ENCODE peak calls at places on chromosomes 1 and 21, in five cellular contexts. O is neural progenitor cell, E is PC-3, P is hepatocyte, G is MM.1S. Q is an unnamed sample.

GRCh38 chr1:71641903-71642302 is 561.1 kb upstream of the ZRANB2 start:
- DNase-seq in P (no peak), O (no peak), G (no peak), E (no peak), Q (no peak)

GRCh38 chr1:145859491-145860159 is 744 bp upstream of the PIAS3 start:
- DNase-seq in G (peak), E (peak), O (peak), P (peak), Q (peak)

GRCh38 chr1:210251680-210252490 is 19.3 kb downstream of the SERTAD4 start:
- DNase-seq in E (no peak), P (no peak), O (peak), G (no peak), Q (peak)

GRCh38 chr1:39048745-39049370 is 22.7 kb downstream of the NDUFS5 start:
- DNase-seq in E (no peak), G (no peak), O (no peak), P (no peak), Q (no peak)

GRCh38 chr1:243926803-243927245 is 76.8 kb upstream of the AKT3 start:
- DNase-seq in E (peak), O (peak), P (no peak), G (no peak), Q (peak)

GRCh38 chr1:147665521-147665920 is 4.8 kb downstream of the ACP6 start:
- DNase-seq in P (no peak), O (peak), E (peak), G (no peak), Q (peak)

GRCh38 chr1:212315907-212316306 is 30.7 kb downstream of the PPP2R5A start:
- DNase-seq in E (peak), P (no peak), G (peak), O (peak), Q (peak)

GRCh38 chr1:121558514-121558913 is 373.7 kb downstream of the SRGAP2C start:
- DNase-seq in G (no peak), O (peak), E (peak), P (no peak), Q (peak)

GRCh38 chr1:8431028-8431427 is 113.1 kb downstream of the SLC45A1 start:
- DNase-seq in O (no peak), E (no peak), G (no peak), P (no peak), Q (peak)

DNA sequence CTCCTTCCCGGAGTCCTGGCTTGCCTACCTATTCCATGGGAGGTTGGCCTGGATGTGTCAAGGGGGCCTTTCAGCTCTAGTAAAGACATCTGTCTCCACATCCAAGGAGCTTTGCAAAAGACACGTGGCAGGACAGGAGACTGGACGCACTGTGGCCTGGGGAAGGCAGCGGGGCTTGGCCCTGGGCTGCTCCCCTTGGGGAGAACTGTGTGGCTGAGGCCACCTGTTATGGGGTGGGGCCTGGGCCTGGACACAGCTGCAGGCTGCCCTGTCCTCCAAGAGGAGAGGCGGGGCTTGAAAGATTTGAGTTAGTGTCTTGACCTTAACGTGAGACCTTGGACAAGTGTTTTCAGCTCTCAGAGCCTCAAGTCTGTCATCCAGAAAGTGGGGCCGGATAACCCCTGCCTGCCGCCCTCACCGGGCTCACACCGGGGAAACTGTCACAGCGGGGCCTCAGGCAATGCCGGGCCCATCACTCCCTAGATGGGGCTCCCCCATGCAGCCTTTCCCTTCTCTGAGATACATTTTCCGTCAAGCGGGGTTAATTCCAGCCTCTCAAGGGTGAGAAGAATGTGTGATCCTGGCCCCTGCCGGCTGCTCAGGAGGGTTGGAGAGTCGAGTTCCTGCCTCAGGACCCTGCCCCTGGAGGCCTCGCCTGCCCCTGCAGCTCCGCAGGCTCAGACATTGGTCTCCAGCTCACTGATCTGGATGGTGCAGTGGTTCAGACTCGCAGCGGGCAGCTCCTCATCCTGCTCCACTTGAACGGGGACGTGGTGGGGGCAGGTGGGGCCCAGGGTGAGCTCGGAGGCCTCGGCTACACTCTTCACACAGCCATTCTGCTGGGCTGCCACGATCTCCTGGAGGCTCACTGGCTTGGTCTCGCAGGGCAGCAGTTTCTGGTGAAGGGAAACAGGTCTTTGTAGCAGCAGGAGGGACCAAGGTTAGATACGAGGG is 25.6 kb downstream of the PODN start:
- DNase-seq in O (peak), E (no peak), P (no peak), G (no peak), Q (peak)
- TF ChIP-seq EZH2phosphoT487 in O (no peak), E (no peak), P (no peak), G (no peak), Q (no peak)

GRCh38 chr1:56644064-56644940 is 812 bp upstream of the PRKAA2 start:
- DNase-seq in G (no peak), P (peak), E (peak), O (peak), Q (no peak)
- TF ChIP-seq EZH2 in G (no peak), P (no peak), E (no peak), O (no peak), Q (no peak)

GRCh38 chr21:25243809-25244208 is 363.5 kb downstream of the MRPL39 start:
- DNase-seq in P (no peak), O (no peak), G (no peak), E (no peak), Q (no peak)
- TF ChIP-seq EZH2phosphoT487 in P (no peak), O (no peak), G (no peak), E (no peak), Q (no peak)

DNA sequence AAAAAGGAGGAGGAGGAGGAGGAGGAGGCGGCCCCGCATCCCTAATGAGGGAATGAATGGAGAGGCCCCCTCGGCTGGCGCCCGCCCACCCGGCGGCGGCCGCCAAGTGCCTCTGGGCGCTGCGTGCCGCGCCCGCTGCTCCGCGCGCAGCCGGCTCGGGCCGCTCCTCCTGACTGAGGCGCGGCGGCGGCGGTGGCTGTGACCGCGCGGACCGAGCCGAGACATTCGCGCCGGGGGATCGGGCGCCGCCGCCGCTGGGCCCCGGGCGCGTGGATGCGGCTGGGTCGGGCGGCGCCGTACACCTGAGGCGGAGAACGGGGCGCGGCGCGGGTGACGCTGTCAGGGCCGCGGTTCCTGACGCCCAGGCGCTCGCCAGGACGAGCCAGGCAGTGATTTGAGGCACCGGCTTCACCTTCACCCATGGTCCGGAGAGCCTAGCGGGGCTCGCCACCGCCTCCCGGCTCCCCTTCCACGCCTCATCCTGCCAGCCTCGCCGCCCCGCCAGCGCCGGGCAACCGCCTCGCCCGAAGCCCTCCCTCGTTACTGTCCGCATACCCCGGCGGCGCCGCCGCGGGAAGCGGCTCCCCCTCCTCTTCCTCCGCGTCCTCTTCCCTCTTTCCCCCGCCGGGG is at the start of gene MARK1:
- DNase-seq in G (peak), O (peak), E (peak), P (peak), Q (peak)
- TF ChIP-seq EZH2 in G (no peak), O (no peak), E (no peak), P (no peak), Q (no peak)

GRCh38 chr21:35046880-35047229 is 2.2 kb downstream of the RUNX1 start:
- DNase-seq in P (no peak), G (no peak), E (no peak), O (no peak), Q (no peak)

GRCh38 chr21:35048183-35048601 is 910 bp downstream of the RUNX1 start:
- DNase-seq in E (peak), P (peak), G (peak), O (peak), Q (no peak)

GRCh38 chr21:35051287-35051818 is 2.3 kb upstream of the RUNX1 start:
- DNase-seq in G (peak), P (peak), O (peak), E (peak), Q (peak)

GRCh38 chr21:35050348-35051286 is 1.5 kb upstream of the RUNX1 start:
- DNase-seq in O (no peak), E (peak), P (no peak), G (peak), Q (no peak)

DNA sequence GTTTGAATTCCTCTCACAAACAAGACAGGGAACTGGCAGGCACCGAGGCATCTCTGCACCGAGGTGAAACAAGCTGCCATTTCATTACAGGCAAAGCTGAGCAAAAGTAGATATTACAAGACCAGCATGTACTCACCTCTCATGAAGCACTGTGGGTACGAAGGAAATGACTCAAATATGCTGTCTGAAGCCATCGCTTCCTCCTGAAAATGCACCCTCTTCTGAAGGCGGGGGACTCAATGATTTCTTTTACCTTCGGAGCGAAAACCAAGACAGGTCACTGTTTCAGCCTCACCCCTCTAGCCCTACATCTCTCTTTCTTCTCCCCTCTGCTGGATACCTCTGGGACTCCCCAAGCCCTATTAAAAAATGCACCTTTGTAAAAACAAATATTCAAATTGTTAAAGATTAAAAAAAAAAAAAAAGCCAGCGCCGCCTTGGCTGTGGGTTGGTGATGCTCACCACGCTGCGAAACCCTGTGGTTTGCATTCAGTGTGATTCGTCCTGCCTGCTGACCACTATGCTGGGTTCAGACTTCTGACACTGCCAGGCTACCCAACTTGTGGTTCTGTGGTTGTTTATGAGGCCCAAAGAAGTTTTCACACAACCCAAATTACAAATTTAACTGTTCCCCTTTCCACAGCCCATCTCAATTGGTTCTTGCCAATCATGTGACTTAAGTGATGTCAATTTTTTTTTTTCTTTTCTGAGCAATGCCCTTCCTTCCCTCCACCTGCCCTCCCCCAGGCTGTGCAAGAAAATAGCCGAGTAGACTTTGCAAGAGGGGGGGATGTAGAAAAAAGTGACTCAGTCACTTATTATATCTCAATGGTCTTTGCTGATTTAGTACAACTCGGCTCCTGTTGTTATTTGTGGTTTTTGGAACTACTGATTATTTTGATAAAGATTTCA is at the start of gene RUNX1:
- DNase-seq in G (peak), E (peak), O (no peak), P (no peak), Q (no peak)
- TF ChIP-seq EZH2phosphoT487 in G (no peak), E (no peak), O (no peak), P (no peak), Q (no peak)

DNA sequence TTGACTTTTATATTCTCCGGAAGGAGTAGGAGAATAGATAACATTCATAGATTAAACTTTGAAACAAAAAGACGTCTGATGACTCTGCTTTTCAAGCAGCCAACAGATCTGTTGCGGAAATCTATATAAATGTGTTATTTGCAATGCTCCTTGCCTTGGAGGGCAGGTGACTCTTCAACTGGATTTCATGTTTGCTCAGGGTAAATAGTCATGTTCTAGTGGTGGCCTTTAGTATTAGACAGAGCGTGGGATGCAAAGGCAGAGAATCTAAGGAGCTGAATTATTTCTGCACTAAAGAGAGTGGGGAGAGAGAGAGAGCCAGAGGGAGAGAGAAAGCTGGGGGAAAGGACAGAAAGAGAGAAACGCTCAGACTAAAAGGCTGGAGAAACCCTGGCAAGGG is 454.3 kb downstream of the AJAP1 start:
- DNase-seq in G (no peak), O (no peak), E (no peak), P (peak), Q (no peak)
- TF ChIP-seq EZH2 in G (no peak), O (no peak), E (no peak), P (no peak), Q (no peak)

GRCh38 chr1:194533641-194534040 is 1347.2 kb upstream of the B3GALT2 start:
- DNase-seq in O (no peak), G (no peak), P (no peak), E (peak), Q (no peak)

GRCh38 chr1:194534784-194535183 is 1348.4 kb upstream of the B3GALT2 start:
- DNase-seq in O (no peak), E (no peak), P (no peak), G (no peak), Q (no peak)

GRCh38 chr1:194535369-194535768 is 1349.0 kb upstream of the B3GALT2 start:
- DNase-seq in P (peak), E (no peak), G (no peak), O (no peak), Q (peak)

GRCh38 chr1:194537521-194537920 is 1351.1 kb upstream of the B3GALT2 start:
- DNase-seq in E (no peak), P (no peak), G (no peak), O (no peak), Q (peak)

DNA sequence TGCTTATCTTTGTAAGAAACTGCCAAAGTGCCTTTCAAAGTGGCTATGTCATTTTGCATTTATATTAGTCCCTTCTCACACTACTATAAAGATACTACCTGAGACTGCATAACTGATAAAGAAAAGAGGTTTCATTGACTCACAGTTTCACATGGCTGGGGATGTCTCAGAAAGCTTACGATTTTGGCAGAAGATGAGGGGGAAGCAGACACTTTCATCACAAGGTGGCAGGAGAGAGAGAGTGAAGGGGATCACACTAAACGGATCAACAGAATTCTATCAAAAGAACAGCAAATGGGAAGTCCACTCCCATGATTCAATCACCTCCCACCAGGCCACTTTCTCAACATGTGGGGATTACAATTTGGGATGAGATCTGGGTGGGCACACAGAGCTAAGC is 1352.0 kb upstream of the B3GALT2 start:
- DNase-seq in P (no peak), E (peak), O (peak), G (peak), Q (peak)
- TF ChIP-seq EZH2phosphoT487 in P (no peak), E (no peak), O (no peak), G (no peak), Q (no peak)

GRCh38 chr1:57229076-57229475 is 194.8 kb downstream of the DAB1 start:
- DNase-seq in E (no peak), P (no peak), G (no peak), O (no peak), Q (no peak)
- TF ChIP-seq EZH2 in E (no peak), P (no peak), G (no peak), O (no peak), Q (no peak)

DNA sequence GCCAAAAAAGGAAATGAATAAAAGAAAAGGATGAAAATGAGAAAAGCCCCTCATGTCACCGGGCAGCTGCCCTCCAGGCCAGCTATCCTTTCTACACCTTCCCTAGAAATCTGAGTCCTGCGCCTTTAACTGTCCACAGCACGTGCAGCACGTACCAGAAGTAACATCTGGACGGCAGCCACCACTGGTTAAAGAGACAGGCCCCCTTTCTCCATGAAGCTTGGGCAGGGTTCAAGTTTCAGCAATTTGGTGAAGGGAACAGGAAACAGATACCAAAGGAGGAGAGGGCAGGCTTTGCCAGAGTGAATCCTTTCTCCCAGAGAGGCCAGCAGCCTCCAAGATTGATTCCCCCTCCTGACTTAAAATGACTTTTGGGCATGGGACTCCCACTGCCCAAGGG is 3.6 kb upstream of the KIAA2013 start:
- DNase-seq in O (no peak), G (peak), E (peak), P (peak), Q (no peak)
- TF ChIP-seq EZH2phosphoT487 in O (no peak), G (no peak), E (no peak), P (no peak), Q (no peak)

GRCh38 chr1:3136532-3136931 is 67.5 kb downstream of the PRDM16 start:
- DNase-seq in G (no peak), E (no peak), P (no peak), O (no peak), Q (no peak)

GRCh38 chr1:3135746-3136455 is 66.9 kb downstream of the PRDM16 start:
- DNase-seq in O (peak), E (no peak), G (no peak), P (no peak), Q (peak)

GRCh38 chr1:3134378-3135072 is 65.5 kb downstream of the PRDM16 start:
- DNase-seq in E (no peak), P (peak), G (no peak), O (peak), Q (no peak)

GRCh38 chr1:3133671-3134070 is 64.7 kb downstream of the PRDM16 start:
- DNase-seq in G (no peak), P (peak), E (peak), O (no peak), Q (no peak)

GRCh38 chr1:3135073-3135745 is 66.2 kb downstream of the PRDM16 start:
- DNase-seq in G (no peak), O (peak), E (no peak), P (peak), Q (no peak)
- TF ChIP-seq EZH2 in G (peak), O (no peak), E (no peak), P (no peak), Q (no peak)

Q was measured in GM23338.